ENCODE peak calls at places on chromosomes 7 and 10, in four cellular contexts. H is activated CD4-positive, alpha-beta T cell treated with anti-CD3 and anti-CD28 coated beads for 24 hours; E is GM03348; A is OCI-LY7. V is an unnamed sample.

GRCh38 chr10:51733061-51733460 is 33.7 kb upstream of the CSTF2T start:
- DNase-seq in H (no peak), A (no peak), E (peak; percentile 35), V (no peak)

GRCh38 chr10:133337079-133337725 is 506 bp upstream of the CALY start:
- DNase-seq in E (no peak), H (no peak), A (no peak), V (no peak)

GRCh38 chr10:122301055-122301810 is 30.1 kb downstream of the BTBD16 start:
- DNase-seq in A (no peak), E (peak; percentile 79), H (no peak), V (peak; percentile 43)

GRCh38 chr10:29635711-29636144 is 957 bp upstream of the SVIL start:
- DNase-seq in H (no peak), E (no peak), A (no peak), V (peak; percentile 27)

GRCh38 chr7:2645274-2645868 is 13.6 kb downstream of the TTYH3 start:
- DNase-seq in E (no peak), A (peak; percentile 89), H (no peak), V (no peak)

GRCh38 chr7:110868458-110868857 is 222.5 kb upstream of the LRRN3 start:
- DNase-seq in A (no peak), H (no peak), E (no peak), V (peak; percentile 2)

GRCh38 chr10:29345144-29345892 is 56.4 kb downstream of the LYZL1 start:
- DNase-seq in A (no peak), H (no peak), E (no peak), V (no peak)

GRCh38 chr10:33335800-33336605 is 1.5 kb upstream of the NRP1 start:
- DNase-seq in E (peak; percentile 86), A (no peak), H (no peak), V (peak; percentile 92)

GRCh38 chr7:98493379-98493778 is 92.5 kb upstream of the BAIAP2L1 start:
- DNase-seq in A (no peak), H (no peak), E (no peak), V (no peak)

GRCh38 chr10:72379776-72380175 is 25.1 kb upstream of the DNAJB12 start:
- DNase-seq in E (no peak), A (no peak), H (no peak), V (no peak)

GRCh38 chr7:95004618-95005282 is 97.4 kb downstream of the PPP1R9A start:
- DNase-seq in H (no peak), E (no peak), A (no peak), V (no peak)

GRCh38 chr10:99682752-99683151 is 23.4 kb downstream of the ENTPD7 start:
- DNase-seq in A (peak; percentile 6), E (no peak), H (no peak), V (no peak)

GRCh38 chr10:102630663-102631062 is 13.6 kb upstream of the TRIM8 start:
- DNase-seq in A (no peak), H (no peak), E (no peak), V (no peak)

GRCh38 chr7:3451696-3452095 is 150.6 kb downstream of the SDK1 start:
- DNase-seq in A (no peak), H (no peak), E (no peak), V (no peak)

GRCh38 chr7:151195616-151196450 is 8.8 kb upstream of the ASB10 start:
- DNase-seq in E (no peak), H (no peak), A (no peak), V (no peak)

GRCh38 chr7:37151741-37152413 is 296.8 kb downstream of the ELMO1 start:
- DNase-seq in H (no peak), A (no peak), E (no peak), V (no peak)

GRCh38 chr10:96768136-96768535 is 47.8 kb upstream of the PIK3AP1 start:
- DNase-seq in A (no peak), E (no peak), H (no peak), V (no peak)

GRCh38 chr7:146960747-146961416 is 844.3 kb downstream of the CNTNAP2 start:
- DNase-seq in A (no peak), H (no peak), E (no peak), V (no peak)

GRCh38 chr10:117454502-117454901 is 79.3 kb upstream of the PDZD8 start:
- DNase-seq in E (peak; percentile 44), H (no peak), A (no peak), V (no peak)

GRCh38 chr10:11757452-11757819 is 15.3 kb downstream of the ECHDC3 start:
- DNase-seq in H (no peak), E (peak; percentile 52), A (no peak), V (peak; percentile 71)

V was measured in fibroblast of gingiva.